ENCODE peak calls at places on chromosomes 12 and 14, in seven cellular contexts. S, X, U, O, P, Z and Q are unnamed samples.

GRCh38 chr14:78367355-78367754 is 197.2 kb downstream of the NRXN3 start:
- DNase-seq in O (no peak), X (no peak), Z (no peak), S (no peak), U (no peak), P (no peak), Q (no peak)

GRCh38 chr14:98993818-98994217 is 278.2 kb downstream of the BCL11B start:
- DNase-seq in X (no peak), O (no peak), P (no peak), U (no peak), Z (no peak), S (no peak), Q (no peak)

GRCh38 chr12:49874142-49874897 is 29.4 kb downstream of the FAIM2 start:
- DNase-seq in U (no peak), X (no peak), O (no peak), S (no peak), P (no peak), Z (no peak), Q (no peak)

GRCh38 chr12:68178774-68179439 is 19.4 kb upstream of the IFNG start:
- DNase-seq in O (no peak), P (no peak), X (no peak), Z (no peak), U (no peak), S (no peak), Q (no peak)

GRCh38 chr12:73384592-73384991 is 1112.4 kb downstream of the TRHDE start:
- DNase-seq in X (no peak), U (no peak), O (no peak), Z (no peak), P (no peak), S (no peak), Q (no peak)

GRCh38 chr12:32906407-32907165 is 10.0 kb upstream of the PKP2 start:
- DNase-seq in S (no peak), O (no peak), Z (peak), U (no peak), P (no peak), X (no peak), Q (no peak)

GRCh38 chr14:80978403-80978802 is 23.0 kb downstream of the TSHR start:
- DNase-seq in S (no peak), U (no peak), Z (peak), O (no peak), X (no peak), P (no peak), Q (no peak)

GRCh38 chr12:48788852-48789775 is at the start of gene ADCY6:
- DNase-seq in X (peak), P (no peak), S (no peak), Z (peak), U (peak), O (peak), Q (peak)

GRCh38 chr14:34911209-34912150 is 36.3 kb upstream of the BAZ1A start:
- DNase-seq in S (no peak), X (peak), U (no peak), P (no peak), O (no peak), Z (no peak), Q (no peak)

GRCh38 chr14:28142400-28143015 is 624.1 kb upstream of the FOXG1 start:
- DNase-seq in X (no peak), P (no peak), O (no peak), Z (no peak), S (no peak), U (no peak), Q (no peak)

GRCh38 chr12:11943919-11944318 is 126.8 kb upstream of the BCL2L14 start:
- DNase-seq in Z (peak), U (no peak), S (no peak), P (no peak), X (no peak), O (no peak), Q (no peak)

GRCh38 chr12:101336400-101336799 is 56.5 kb downstream of the UTP20 start:
- DNase-seq in S (no peak), O (no peak), Z (no peak), P (no peak), X (no peak), U (no peak), Q (no peak)

GRCh38 chr12:76878045-76878898 is 547 bp downstream of the CSRP2 start:
- DNase-seq in X (peak), S (no peak), U (peak), P (no peak), O (peak), Z (peak), Q (no peak)

GRCh38 chr12:123971770-123972447 is 722 bp downstream of the CCDC92 start:
- DNase-seq in S (peak), Z (peak), O (peak), U (peak), P (peak), X (peak), Q (no peak)

GRCh38 chr14:91116913-91117588 is 3.2 kb downstream of the DGLUCY start:
- DNase-seq in Z (no peak), X (no peak), O (no peak), U (no peak), S (no peak), P (no peak), Q (no peak)

GRCh38 chr12:68746572-68747180 is 700 bp downstream of the SLC35E3 start:
- DNase-seq in S (no peak), X (peak), O (peak), U (peak), Z (peak), P (peak), Q (no peak)

GRCh38 chr12:93895096-93895460 is 217.9 kb downstream of the CRADD start:
- DNase-seq in U (no peak), O (no peak), Z (no peak), S (no peak), P (no peak), X (peak), Q (no peak)

GRCh38 chr12:53197011-53197640 is 9.9 kb downstream of the ITGB7 start:
- DNase-seq in X (no peak), S (no peak), U (no peak), O (no peak), Z (no peak), P (no peak), Q (no peak)

GRCh38 chr12:12239127-12239526 is 27.7 kb downstream of the LRP6 start:
- DNase-seq in U (no peak), X (no peak), P (no peak), Z (no peak), S (no peak), O (no peak), Q (no peak)

GRCh38 chr14:84442481-84442880 is 1087.5 kb upstream of the FLRT2 start:
- DNase-seq in P (no peak), O (no peak), U (no peak), S (no peak), X (no peak), Z (no peak), Q (no peak)

GRCh38 chr12:93019240-93019910 is 90.3 kb upstream of the EEA1 start:
- DNase-seq in X (no peak), Z (no peak), U (no peak), O (no peak), S (no peak), P (no peak), Q (no peak)

GRCh38 chr12:82883396-82884360 is 197.0 kb downstream of the TMTC2 start:
- DNase-seq in S (no peak), X (no peak), U (no peak), Z (no peak), P (no peak), O (no peak), Q (no peak)

GRCh38 chr12:113120670-113121370 is 14.7 kb downstream of the RASAL1 start:
- DNase-seq in X (no peak), S (no peak), O (no peak), P (no peak), Z (peak), U (no peak), Q (no peak)

GRCh38 chr14:69289811-69290520 is 30.0 kb downstream of the GALNT16 start:
- DNase-seq in Z (no peak), U (no peak), P (no peak), X (no peak), S (no peak), O (no peak), Q (no peak)

GRCh38 chr12:124994435-124994975 is 1.1 kb downstream of the BRI3BP start:
- DNase-seq in X (no peak), Z (no peak), S (no peak), U (no peak), O (peak), P (no peak), Q (no peak)

GRCh38 chr14:50812856-50813543 is 18.0 kb downstream of the NIN start:
- DNase-seq in S (no peak), O (no peak), U (no peak), Z (no peak), X (no peak), P (no peak), Q (no peak)

GRCh38 chr14:75229923-75230792 is 48.5 kb upstream of the FOS start:
- DNase-seq in U (peak), O (no peak), X (peak), Z (no peak), P (no peak), S (peak), Q (peak)